ENCODE peak calls at places on chromosomes 3 and 15, in nine cellular contexts. B is RWPE2; U is CD8-positive, alpha-beta T cell; M is Panc1; H is uterus; R is astrocyte of the spinal cord; N is astrocyte; K is PC-9; J is GM06990. G is an unnamed sample.

GRCh38 chr3:139319428-139320402 is 24.1 kb upstream of the MRPS22 start:
- DNase-seq in B (no peak), U (no peak), M (no peak), H (no peak), R (no peak), N (no peak), K (no peak), J (no peak), G (no peak)

GRCh38 chr3:3665546-3665945 is 133.7 kb upstream of the LRRN1 start:
- DNase-seq in B (no peak), U (no peak), M (no peak), H (no peak), R (peak; percentile 65), N (peak; percentile 75), K (no peak), J (no peak), G (no peak)

GRCh38 chr3:66702126-66702525 is 201.3 kb upstream of the LRIG1 start:
- DNase-seq in B (no peak), U (no peak), M (no peak), H (no peak), R (peak; percentile 62), N (peak; percentile 55), K (no peak), J (no peak), G (no peak)

GRCh38 chr3:126926684-126927404 is 56.1 kb upstream of the PLXNA1 start:
- DNase-seq in B (peak; percentile 21), U (no peak), M (peak; percentile 24), H (peak; percentile 79), R (peak; percentile 91), N (peak; percentile 89), K (no peak), J (no peak), G (peak; percentile 92)

GRCh38 chr3:116951610-116952009 is 242.0 kb downstream of the TUSC7 start:
- DNase-seq in B (no peak), U (no peak), M (no peak), H (no peak), R (no peak), N (no peak), K (no peak), J (no peak), G (no peak)

GRCh38 chr3:128607710-128608048 is 42.9 kb downstream of the RPN1 start:
- DNase-seq in B (no peak), U (no peak), M (no peak), H (no peak), R (no peak), N (no peak), K (no peak), J (no peak), G (no peak)

GRCh38 chr3:194269610-194270145 is 81.5 kb downstream of the CPN2 start:
- DNase-seq in B (peak; percentile 49), U (no peak), M (no peak), H (peak; percentile 79), R (peak; percentile 68), N (peak; percentile 77), K (peak; percentile 82), J (peak; percentile 26), G (peak; percentile 66)

GRCh38 chr3:29972594-29972993 is 633.8 kb upstream of the TGFBR2 start:
- DNase-seq in B (no peak), U (no peak), M (no peak), H (no peak), R (peak; percentile 67), N (peak; percentile 87), K (no peak), J (no peak), G (peak; percentile 91)

GRCh38 chr15:41660235-41661077 is at the start of gene MGA:
- DNase-seq in B (peak; percentile 98), U (peak; percentile 89), M (no peak), H (peak; percentile 89), R (peak; percentile 93), N (peak; percentile 87), K (peak; percentile 84), J (peak; percentile 97), G (peak; percentile 92)

GRCh38 chr3:71752911-71753715 is 542 bp upstream of the GPR27 start:
- DNase-seq in B (no peak), U (no peak), M (no peak), H (no peak), R (no peak), N (no peak), K (no peak), J (no peak), G (no peak)
- H3K4me3 ChIP-seq in B (peak overlapping the region; percentile 76), U (peak overlapping the region; percentile 33), M (no peak overlapping the region), H (peak overlapping the region; percentile 47), R (no peak overlapping the region), N (no peak overlapping the region), K (no peak overlapping the region), J (no peak overlapping the region), G (no peak overlapping the region)

GRCh38 chr15:99909914-99910313 is 176.7 kb upstream of the LYSMD4 start:
- DNase-seq in B (no peak), U (no peak), M (no peak), H (no peak), R (no peak), N (no peak), K (peak; percentile 12), J (no peak), G (no peak)
- TF ChIP-seq CTCF in B (peak; percentile 45), U (no peak), M (peak; percentile 84), H (no peak), R (peak; percentile 7), N (peak; percentile 3), K (no peak), J (peak; percentile 70), G (no peak)

DNA sequence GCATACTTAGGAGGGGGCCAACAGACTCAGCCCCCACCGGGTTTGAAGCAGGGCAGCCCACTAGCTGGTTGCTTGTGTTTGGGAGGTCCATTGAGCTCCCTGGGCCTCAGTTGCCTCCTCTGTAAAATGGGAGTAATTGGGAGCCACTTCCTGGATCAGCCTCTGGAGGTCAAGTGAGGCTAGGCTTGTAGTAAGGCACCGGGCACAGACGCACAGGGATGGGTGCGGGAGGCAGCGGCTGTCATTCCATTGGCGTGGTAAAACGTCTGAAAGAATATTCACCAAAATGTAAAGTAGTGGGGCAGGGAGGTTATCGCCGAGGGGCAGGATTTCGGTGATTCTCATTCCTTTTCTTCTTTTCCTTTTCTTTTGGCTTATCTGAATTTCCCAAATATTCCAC is 64.6 kb downstream of the TLE3 start:
- DNase-seq in B (no peak), U (no peak), M (no peak), H (no peak), R (no peak), N (no peak), K (no peak), J (no peak), G (no peak)
- H3K4me3 ChIP-seq in B (no peak overlapping the region), U (no peak overlapping the region), M (no peak overlapping the region), H (no peak overlapping the region), R (no peak overlapping the region), N (no peak overlapping the region), K (no peak overlapping the region), J (no peak overlapping the region), G (no peak overlapping the region)

GRCh38 chr15:69898243-69898642 is 199.5 kb downstream of the TLE3 start:
- DNase-seq in B (no peak), U (no peak), M (no peak), H (no peak), R (no peak), N (no peak), K (no peak), J (no peak), G (no peak)
- TF ChIP-seq CTCF in B (no peak), U (no peak), M (no peak), H (no peak), R (no peak), N (no peak), K (no peak), J (no peak), G (no peak)